ENCODE peak calls at places on chromosomes 1 and 21, in ten cellular contexts. One of them, this sample, is unnamed.

GRCh38 chr1:38990401-38990745 is 703 bp upstream of the AKIRIN1 start:
- DNase-seq in endothelial cell of umbilical vein: no peak
- DNase-seq in suprapubic skin: no peak
- DNase-seq in right atrium auricular region: no peak
- DNase-seq in fibroblast of mammary gland: peak
- DNase-seq in fibroblast of pulmonary artery: peak
- DNase-seq in HFF-Myc: no peak
- DNase-seq in lower lobe of right lung: no peak
- DNase-seq in CD8-positive, alpha-beta T cell: no peak
- DNase-seq in tibial artery: no peak
- DNase-seq in this sample: peak

GRCh38 chr21:15222711-15223110 is 157.9 kb upstream of the NRIP1 start:
- DNase-seq in lower lobe of right lung: no peak
- DNase-seq in suprapubic skin: no peak
- DNase-seq in tibial artery: no peak
- DNase-seq in CD8-positive, alpha-beta T cell: no peak
- DNase-seq in fibroblast of mammary gland: peak
- DNase-seq in right atrium auricular region: no peak
- DNase-seq in HFF-Myc: no peak
- DNase-seq in endothelial cell of umbilical vein: no peak
- DNase-seq in fibroblast of pulmonary artery: no peak
- DNase-seq in this sample: no peak

GRCh38 chr21:45079351-45079750 is 5.0 kb downstream of the ADARB1 start:
- DNase-seq in HFF-Myc: no peak
- DNase-seq in CD8-positive, alpha-beta T cell: no peak
- DNase-seq in tibial artery: no peak
- DNase-seq in endothelial cell of umbilical vein: no peak
- DNase-seq in right atrium auricular region: no peak
- DNase-seq in fibroblast of pulmonary artery: peak
- DNase-seq in lower lobe of right lung: no peak
- DNase-seq in fibroblast of mammary gland: no peak
- DNase-seq in suprapubic skin: no peak
- DNase-seq in this sample: no peak

GRCh38 chr1:231420299-231420958 is 1.7 kb downstream of the EGLN1 start:
- DNase-seq in fibroblast of mammary gland: peak
- DNase-seq in tibial artery: no peak
- DNase-seq in suprapubic skin: no peak
- DNase-seq in HFF-Myc: no peak
- DNase-seq in CD8-positive, alpha-beta T cell: no peak
- DNase-seq in right atrium auricular region: no peak
- DNase-seq in fibroblast of pulmonary artery: peak
- DNase-seq in lower lobe of right lung: no peak
- DNase-seq in endothelial cell of umbilical vein: peak
- DNase-seq in this sample: peak

GRCh38 chr1:198529414-198529813 is 11.1 kb downstream of the ATP6V1G3 start:
- DNase-seq in suprapubic skin: no peak
- DNase-seq in fibroblast of mammary gland: peak
- DNase-seq in endothelial cell of umbilical vein: peak
- DNase-seq in right atrium auricular region: no peak
- DNase-seq in fibroblast of pulmonary artery: peak
- DNase-seq in tibial artery: no peak
- DNase-seq in CD8-positive, alpha-beta T cell: no peak
- DNase-seq in HFF-Myc: peak
- DNase-seq in lower lobe of right lung: no peak
- DNase-seq in this sample: peak

GRCh38 chr1:61742620-61743431 is 546 bp downstream of the PATJ start:
- DNase-seq in suprapubic skin: peak
- DNase-seq in HFF-Myc: no peak
- DNase-seq in right atrium auricular region: no peak
- DNase-seq in CD8-positive, alpha-beta T cell: no peak
- DNase-seq in lower lobe of right lung: peak
- DNase-seq in tibial artery: peak
- DNase-seq in fibroblast of pulmonary artery: peak
- DNase-seq in fibroblast of mammary gland: peak
- DNase-seq in endothelial cell of umbilical vein: peak
- DNase-seq in this sample: peak

GRCh38 chr1:38004284-38005101 is 821 bp downstream of the FHL3 start:
- DNase-seq in fibroblast of mammary gland: peak
- DNase-seq in tibial artery: no peak
- DNase-seq in lower lobe of right lung: no peak
- DNase-seq in fibroblast of pulmonary artery: no peak
- DNase-seq in suprapubic skin: no peak
- DNase-seq in right atrium auricular region: peak
- DNase-seq in HFF-Myc: no peak
- DNase-seq in CD8-positive, alpha-beta T cell: peak
- DNase-seq in endothelial cell of umbilical vein: peak
- DNase-seq in this sample: peak

GRCh38 chr1:242185728-242186127 is 186.8 kb upstream of the MAP1LC3C start:
- DNase-seq in fibroblast of pulmonary artery: no peak
- DNase-seq in fibroblast of mammary gland: peak
- DNase-seq in HFF-Myc: no peak
- DNase-seq in CD8-positive, alpha-beta T cell: no peak
- DNase-seq in suprapubic skin: no peak
- DNase-seq in lower lobe of right lung: no peak
- DNase-seq in right atrium auricular region: no peak
- DNase-seq in endothelial cell of umbilical vein: no peak
- DNase-seq in tibial artery: no peak
- DNase-seq in this sample: no peak

DNA sequence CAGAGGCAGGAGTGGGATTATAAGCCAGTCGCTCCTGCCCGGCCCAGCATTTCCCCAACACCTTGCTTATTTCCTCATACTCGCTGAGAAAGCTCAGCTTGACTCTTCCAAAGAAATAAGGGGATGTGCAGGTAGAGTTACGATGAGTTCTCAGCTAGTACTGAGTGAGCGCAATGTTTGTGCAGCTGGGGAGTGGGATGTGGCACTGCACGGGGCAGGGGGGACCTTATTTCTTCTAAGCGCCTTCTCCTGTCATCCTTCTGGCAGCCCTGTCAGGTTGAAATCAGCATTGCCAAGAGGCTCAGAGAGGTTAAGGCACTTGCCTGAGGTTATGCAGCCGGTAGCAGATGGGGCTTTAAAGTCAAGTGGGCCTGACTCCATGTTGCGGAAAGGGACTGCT is 705 bp downstream of the C1QB start:
- DNase-seq in fibroblast of mammary gland: no peak
- DNase-seq in HFF-Myc: no peak
- DNase-seq in right atrium auricular region: no peak
- DNase-seq in suprapubic skin: no peak
- DNase-seq in endothelial cell of umbilical vein: no peak
- DNase-seq in fibroblast of pulmonary artery: no peak
- DNase-seq in CD8-positive, alpha-beta T cell: no peak
- DNase-seq in tibial artery: no peak
- DNase-seq in lower lobe of right lung: no peak
- DNase-seq in this sample: no peak
- H3K4me3 ChIP-seq in fibroblast of mammary gland: no peak
- H3K4me3 ChIP-seq in HFF-Myc: no peak
- H3K4me3 ChIP-seq in right atrium auricular region: peak
- H3K4me3 ChIP-seq in suprapubic skin: peak
- H3K4me3 ChIP-seq in endothelial cell of umbilical vein: no peak
- H3K4me3 ChIP-seq in fibroblast of pulmonary artery: no peak
- H3K4me3 ChIP-seq in CD8-positive, alpha-beta T cell: no peak
- H3K4me3 ChIP-seq in tibial artery: peak
- H3K4me3 ChIP-seq in lower lobe of right lung: peak
- H3K4me3 ChIP-seq in this sample: no peak

GRCh38 chr1:151518431-151518830 is 7.2 kb downstream of the CGN start:
- DNase-seq in endothelial cell of umbilical vein: no peak
- DNase-seq in HFF-Myc: no peak
- DNase-seq in CD8-positive, alpha-beta T cell: no peak
- DNase-seq in lower lobe of right lung: no peak
- DNase-seq in right atrium auricular region: no peak
- DNase-seq in suprapubic skin: no peak
- DNase-seq in fibroblast of pulmonary artery: no peak
- DNase-seq in fibroblast of mammary gland: no peak
- DNase-seq in tibial artery: no peak
- DNase-seq in this sample: no peak

GRCh38 chr1:151518936-151519335 is 7.7 kb downstream of the CGN start:
- DNase-seq in tibial artery: no peak
- DNase-seq in suprapubic skin: no peak
- DNase-seq in HFF-Myc: no peak
- DNase-seq in fibroblast of pulmonary artery: no peak
- DNase-seq in fibroblast of mammary gland: no peak
- DNase-seq in lower lobe of right lung: no peak
- DNase-seq in right atrium auricular region: no peak
- DNase-seq in endothelial cell of umbilical vein: no peak
- DNase-seq in CD8-positive, alpha-beta T cell: no peak
- DNase-seq in this sample: no peak

GRCh38 chr1:151523331-151523730 is 12.1 kb downstream of the CGN start:
- DNase-seq in lower lobe of right lung: no peak
- DNase-seq in fibroblast of mammary gland: no peak
- DNase-seq in endothelial cell of umbilical vein: no peak
- DNase-seq in fibroblast of pulmonary artery: no peak
- DNase-seq in right atrium auricular region: no peak
- DNase-seq in tibial artery: no peak
- DNase-seq in HFF-Myc: no peak
- DNase-seq in suprapubic skin: no peak
- DNase-seq in CD8-positive, alpha-beta T cell: no peak
- DNase-seq in this sample: no peak

GRCh38 chr1:151519667-151520066 is 8.5 kb downstream of the CGN start:
- DNase-seq in endothelial cell of umbilical vein: no peak
- DNase-seq in lower lobe of right lung: no peak
- DNase-seq in right atrium auricular region: no peak
- DNase-seq in suprapubic skin: no peak
- DNase-seq in CD8-positive, alpha-beta T cell: no peak
- DNase-seq in tibial artery: no peak
- DNase-seq in fibroblast of mammary gland: no peak
- DNase-seq in fibroblast of pulmonary artery: no peak
- DNase-seq in HFF-Myc: no peak
- DNase-seq in this sample: peak

DNA sequence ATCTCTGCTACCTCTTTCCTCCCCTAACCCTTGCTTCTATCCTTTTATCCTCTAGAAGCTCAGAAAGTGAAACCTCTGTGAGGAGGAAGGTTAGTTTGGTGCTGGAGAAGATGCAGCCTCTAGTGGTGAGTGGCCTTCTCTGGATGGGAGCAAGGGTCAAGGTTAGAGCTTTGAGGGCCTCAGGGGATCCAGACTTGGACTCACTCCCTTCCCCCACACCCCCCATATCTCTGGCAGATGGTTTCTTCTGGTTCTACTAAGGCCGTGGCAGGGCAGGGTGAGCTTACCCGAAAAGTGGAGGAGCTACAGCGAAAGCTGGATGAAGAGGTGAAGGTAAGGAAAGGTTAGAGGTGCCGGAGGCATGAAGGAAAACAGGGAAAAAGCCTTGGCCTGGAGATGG is 9.2 kb downstream of the CGN start:
- DNase-seq in suprapubic skin: no peak
- DNase-seq in tibial artery: no peak
- DNase-seq in CD8-positive, alpha-beta T cell: no peak
- DNase-seq in right atrium auricular region: no peak
- DNase-seq in fibroblast of pulmonary artery: no peak
- DNase-seq in lower lobe of right lung: no peak
- DNase-seq in endothelial cell of umbilical vein: no peak
- DNase-seq in fibroblast of mammary gland: no peak
- DNase-seq in HFF-Myc: no peak
- DNase-seq in this sample: no peak
- TF ChIP-seq CTCF in suprapubic skin: no peak
- TF ChIP-seq CTCF in tibial artery: no peak
- TF ChIP-seq CTCF in CD8-positive, alpha-beta T cell: no peak
- TF ChIP-seq CTCF in right atrium auricular region: no peak
- TF ChIP-seq CTCF in fibroblast of pulmonary artery: no peak
- TF ChIP-seq CTCF in lower lobe of right lung: no peak
- TF ChIP-seq CTCF in endothelial cell of umbilical vein: no peak
- TF ChIP-seq CTCF in fibroblast of mammary gland: no peak
- TF ChIP-seq CTCF in HFF-Myc: no peak
- TF ChIP-seq CTCF in this sample: peak

GRCh38 chr1:205811660-205812059 is 1.3 kb downstream of the SLC41A1 start:
- DNase-seq in fibroblast of pulmonary artery: peak
- DNase-seq in right atrium auricular region: no peak
- DNase-seq in tibial artery: no peak
- DNase-seq in endothelial cell of umbilical vein: no peak
- DNase-seq in CD8-positive, alpha-beta T cell: no peak
- DNase-seq in lower lobe of right lung: peak
- DNase-seq in suprapubic skin: no peak
- DNase-seq in fibroblast of mammary gland: no peak
- DNase-seq in HFF-Myc: no peak
- DNase-seq in this sample: peak

GRCh38 chr1:205809469-205809868 is 3.5 kb downstream of the SLC41A1 start:
- DNase-seq in right atrium auricular region: no peak
- DNase-seq in tibial artery: no peak
- DNase-seq in fibroblast of mammary gland: no peak
- DNase-seq in fibroblast of pulmonary artery: no peak
- DNase-seq in HFF-Myc: no peak
- DNase-seq in CD8-positive, alpha-beta T cell: no peak
- DNase-seq in lower lobe of right lung: no peak
- DNase-seq in suprapubic skin: no peak
- DNase-seq in endothelial cell of umbilical vein: no peak
- DNase-seq in this sample: no peak

GRCh38 chr1:205812271-205812877 is 624 bp downstream of the SLC41A1 start:
- DNase-seq in fibroblast of mammary gland: peak
- DNase-seq in tibial artery: peak
- DNase-seq in HFF-Myc: no peak
- DNase-seq in CD8-positive, alpha-beta T cell: no peak
- DNase-seq in right atrium auricular region: no peak
- DNase-seq in fibroblast of pulmonary artery: peak
- DNase-seq in lower lobe of right lung: no peak
- DNase-seq in suprapubic skin: no peak
- DNase-seq in endothelial cell of umbilical vein: peak
- DNase-seq in this sample: peak

GRCh38 chr1:205810448-205811157 is 2.4 kb downstream of the SLC41A1 start:
- DNase-seq in suprapubic skin: no peak
- DNase-seq in HFF-Myc: no peak
- DNase-seq in CD8-positive, alpha-beta T cell: no peak
- DNase-seq in fibroblast of mammary gland: no peak
- DNase-seq in tibial artery: no peak
- DNase-seq in fibroblast of pulmonary artery: peak
- DNase-seq in right atrium auricular region: no peak
- DNase-seq in endothelial cell of umbilical vein: no peak
- DNase-seq in lower lobe of right lung: no peak
- DNase-seq in this sample: no peak

DNA sequence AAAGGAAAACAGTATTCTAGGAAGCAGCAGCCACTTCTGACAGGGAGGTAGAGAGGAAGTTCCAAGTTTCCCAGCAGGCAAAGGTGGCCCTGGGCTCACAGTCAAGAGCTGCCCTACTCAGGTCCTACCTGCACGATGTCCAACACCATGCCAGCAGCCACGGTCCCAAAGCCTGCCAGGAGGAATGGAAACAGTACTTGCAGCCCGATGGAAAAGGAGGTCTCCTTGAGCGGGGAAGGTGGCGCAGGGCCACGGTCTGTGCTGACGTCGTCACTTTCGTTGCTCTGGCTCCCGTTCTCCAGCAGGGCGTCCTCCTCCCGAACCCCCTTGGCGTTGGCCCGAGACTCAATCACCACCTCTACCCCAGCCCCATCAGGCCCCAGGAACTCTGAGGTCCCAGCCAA is 3.1 kb downstream of the SLC41A1 start:
- DNase-seq in tibial artery: no peak
- DNase-seq in CD8-positive, alpha-beta T cell: no peak
- DNase-seq in endothelial cell of umbilical vein: no peak
- DNase-seq in fibroblast of mammary gland: no peak
- DNase-seq in lower lobe of right lung: no peak
- DNase-seq in HFF-Myc: no peak
- DNase-seq in suprapubic skin: no peak
- DNase-seq in fibroblast of pulmonary artery: no peak
- DNase-seq in right atrium auricular region: no peak
- DNase-seq in this sample: no peak
- H3K4me3 ChIP-seq in tibial artery: peak
- H3K4me3 ChIP-seq in CD8-positive, alpha-beta T cell: peak
- H3K4me3 ChIP-seq in endothelial cell of umbilical vein: no peak
- H3K4me3 ChIP-seq in fibroblast of mammary gland: no peak
- H3K4me3 ChIP-seq in lower lobe of right lung: peak
- H3K4me3 ChIP-seq in HFF-Myc: no peak
- H3K4me3 ChIP-seq in suprapubic skin: no peak
- H3K4me3 ChIP-seq in fibroblast of pulmonary artery: no peak
- H3K4me3 ChIP-seq in right atrium auricular region: peak
- H3K4me3 ChIP-seq in this sample: no peak

DNA sequence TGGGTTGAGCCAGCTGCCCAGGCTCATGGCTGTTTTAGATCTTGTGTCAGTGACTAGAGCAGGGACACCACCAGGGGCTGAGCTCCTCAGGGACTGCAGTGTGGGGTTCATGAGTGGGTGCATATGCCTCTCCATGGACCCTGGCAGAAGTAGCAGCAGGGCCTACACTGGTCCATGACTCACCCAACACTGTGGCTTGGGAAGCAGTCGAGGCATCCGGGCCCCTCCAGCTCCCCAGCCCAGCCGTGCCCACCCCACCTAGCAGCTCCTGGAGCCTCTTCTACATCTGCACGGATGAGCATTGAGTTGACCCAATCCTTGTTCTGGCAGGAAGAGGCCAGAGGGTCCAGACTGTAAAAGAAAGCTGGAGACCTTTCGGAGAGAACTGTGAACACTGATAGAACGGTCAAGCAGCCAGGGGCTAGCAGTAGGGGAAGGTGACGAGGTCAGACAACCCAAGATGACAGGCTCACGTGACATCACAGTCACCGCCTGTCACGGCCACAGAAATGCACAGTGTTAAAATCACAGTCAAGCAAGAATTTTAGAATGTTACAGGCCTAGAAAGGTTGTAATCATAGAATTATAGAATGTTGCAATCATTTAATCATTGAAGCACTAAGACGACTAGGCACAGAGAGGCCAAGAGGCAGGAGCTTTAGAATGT is 117.6 kb downstream of the EPHB2 start:
- DNase-seq in suprapubic skin: no peak
- DNase-seq in fibroblast of pulmonary artery: no peak
- DNase-seq in tibial artery: no peak
- DNase-seq in endothelial cell of umbilical vein: no peak
- DNase-seq in HFF-Myc: no peak
- DNase-seq in right atrium auricular region: no peak
- DNase-seq in fibroblast of mammary gland: no peak
- DNase-seq in lower lobe of right lung: no peak
- DNase-seq in CD8-positive, alpha-beta T cell: no peak
- DNase-seq in this sample: no peak
- TF ChIP-seq CTCF in suprapubic skin: no peak
- TF ChIP-seq CTCF in fibroblast of pulmonary artery: no peak
- TF ChIP-seq CTCF in tibial artery: no peak
- TF ChIP-seq CTCF in endothelial cell of umbilical vein: no peak
- TF ChIP-seq CTCF in HFF-Myc: no peak
- TF ChIP-seq CTCF in right atrium auricular region: no peak
- TF ChIP-seq CTCF in fibroblast of mammary gland: no peak
- TF ChIP-seq CTCF in lower lobe of right lung: no peak
- TF ChIP-seq CTCF in CD8-positive, alpha-beta T cell: no peak
- TF ChIP-seq CTCF in this sample: no peak